ENCODE peak calls at places on chromosomes 7 and 10, in six cellular contexts. E is HCT116, R is AG09309, P is heart left ventricle, C is GM12865, T is fibroblast of mammary gland. L is an unnamed sample.

GRCh38 chr7:47950714-47951113 is 2.4 kb upstream of the PKD1L1 start:
- DNase-seq in E (no peak), T (no peak), P (peak; percentile 76), R (no peak), C (no peak), L (no peak)

GRCh38 chr10:71339796-71340589 is 20.9 kb downstream of the SLC29A3 start:
- DNase-seq in T (no peak), P (no peak), C (peak; percentile 9), E (peak; percentile 33), R (no peak), L (no peak)

GRCh38 chr10:51651063-51651462 is 48.3 kb downstream of the CSTF2T start:
- DNase-seq in C (no peak), E (no peak), R (no peak), T (peak; percentile 59), P (no peak), L (no peak)

GRCh38 chr7:64934478-64934877 is 31.4 kb downstream of the ZNF273 start:
- DNase-seq in P (no peak), R (no peak), T (no peak), C (no peak), E (no peak), L (no peak)

GRCh38 chr7:154860621-154861375 is 142.1 kb downstream of the PAXIP1 start:
- DNase-seq in P (no peak), E (no peak), R (no peak), C (no peak), T (no peak), L (no peak)

GRCh38 chr7:101563198-101563901 is 65.7 kb downstream of the MYL10 start:
- DNase-seq in P (no peak), T (no peak), C (no peak), E (no peak), R (no peak), L (no peak)

GRCh38 chr10:557792-558328 is 131.6 kb downstream of the DIP2C start:
- DNase-seq in E (peak; percentile 3), C (no peak), P (no peak), T (peak; percentile 48), R (no peak), L (no peak)

GRCh38 chr10:30114871-30115270 is 55.5 kb upstream of the JCAD start:
- DNase-seq in T (peak; percentile 24), P (no peak), C (no peak), R (no peak), E (no peak), L (no peak)

GRCh38 chr7:112531675-112532074 is 50.9 kb downstream of the LSMEM1 start:
- DNase-seq in E (no peak), C (no peak), R (no peak), P (no peak), T (no peak), L (no peak)

GRCh38 chr7:134931487-134931886 is 54.8 kb upstream of the AGBL3 start:
- DNase-seq in T (peak; percentile 46), C (no peak), R (no peak), P (peak; percentile 57), E (no peak), L (no peak)

GRCh38 chr10:77079902-77080301 is 557.7 kb downstream of the KCNMA1 start:
- DNase-seq in C (no peak), P (no peak), T (no peak), E (no peak), R (no peak), L (no peak)

GRCh38 chr7:15561840-15562239 is at the start of gene AGMO:
- DNase-seq in C (no peak), P (peak; percentile 79), T (peak; percentile 68), R (no peak), E (no peak), L (no peak)

GRCh38 chr10:76432274-76433012 is 1001.0 kb downstream of the LRMDA start:
- DNase-seq in T (peak; percentile 89), E (no peak), C (no peak), R (no peak), P (peak; percentile 63), L (no peak)

GRCh38 chr7:46603296-46603701 is 682.2 kb upstream of the IGFBP3 start:
- DNase-seq in R (no peak), T (peak; percentile 56), E (no peak), C (no peak), P (peak; percentile 40), L (no peak)

GRCh38 chr7:148987751-148988512 is 40.4 kb downstream of the PDIA4 start:
- DNase-seq in P (no peak), T (peak; percentile 30), C (no peak), R (no peak), E (no peak), L (no peak)

GRCh38 chr10:96636546-96636945 is 49.7 kb upstream of the TM9SF3 start:
- DNase-seq in C (no peak), R (no peak), E (no peak), P (no peak), T (no peak), L (no peak)

GRCh38 chr7:130432886-130433285 is 7.9 kb downstream of the CEP41 start:
- DNase-seq in T (peak; percentile 53), C (no peak), E (no peak), P (no peak), R (no peak), L (no peak)

GRCh38 chr10:43942096-43942885 is 293.6 kb upstream of the ZNF32 start:
- DNase-seq in C (no peak), T (no peak), E (no peak), P (no peak), R (no peak), L (peak; percentile 3)

GRCh38 chr10:24503627-24504320 is 219.9 kb downstream of the ARHGAP21 start:
- DNase-seq in T (peak; percentile 58), E (peak; percentile 48), C (peak; percentile 76), R (no peak), P (no peak), L (peak; percentile 54)

GRCh38 chr7:157415486-157415885 is 78.7 kb downstream of the DNAJB6 start:
- DNase-seq in R (no peak), P (no peak), E (no peak), T (no peak), C (no peak), L (no peak)

GRCh38 chr7:1696671-1697498 is 26.8 kb downstream of the ELFN1 start:
- DNase-seq in E (no peak), C (no peak), T (no peak), P (peak; percentile 18), R (no peak), L (peak; percentile 1)

GRCh38 chr7:55472928-55473725 is 99.2 kb downstream of the VOPP1 start:
- DNase-seq in E (no peak), P (no peak), C (no peak), R (no peak), T (no peak), L (no peak)

GRCh38 chr7:116258734-116259133 is 48.4 kb downstream of the TES start:
- DNase-seq in E (peak; percentile 48), C (peak; percentile 70), R (no peak), T (peak; percentile 77), P (no peak), L (peak; percentile 49)

GRCh38 chr7:24381919-24382505 is 98.0 kb downstream of the NPY start:
- DNase-seq in P (no peak), R (no peak), E (peak; percentile 10), T (peak; percentile 27), C (peak; percentile 62), L (no peak)
- TF ChIP-seq CTCF in P (no peak), R (peak; percentile 26), E (peak; percentile 67), T (peak; percentile 38), C (peak; percentile 60), L (peak; percentile 64)

DNA sequence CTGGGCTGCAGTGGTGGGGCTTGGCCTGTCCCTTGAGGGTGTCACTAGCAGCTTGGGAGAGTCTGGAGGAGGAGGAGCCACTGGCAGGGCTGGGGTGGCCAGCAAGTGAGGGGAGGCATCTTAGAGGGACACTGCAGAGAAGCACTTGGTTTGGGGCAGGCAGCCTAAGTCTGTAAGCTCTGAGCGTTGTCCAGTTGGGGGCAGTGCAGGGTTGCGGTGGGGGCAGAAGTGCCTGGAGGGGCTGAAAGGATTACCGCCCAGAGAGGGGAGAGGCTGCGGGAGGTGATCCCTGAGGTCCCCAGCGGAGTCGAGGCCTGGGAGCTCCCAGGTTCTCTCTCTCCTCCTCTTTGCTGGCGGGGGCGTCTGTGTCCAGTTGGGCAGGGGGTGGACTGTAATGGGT is 7.4 kb downstream of the ADCYAP1R1 start:
- DNase-seq in E (no peak), R (no peak), T (no peak), C (no peak), P (no peak), L (peak; percentile 65)
- TF ChIP-seq CTCF in E (peak; percentile 28), R (no peak), T (peak; percentile 5), C (no peak), P (no peak), L (no peak)

DNA sequence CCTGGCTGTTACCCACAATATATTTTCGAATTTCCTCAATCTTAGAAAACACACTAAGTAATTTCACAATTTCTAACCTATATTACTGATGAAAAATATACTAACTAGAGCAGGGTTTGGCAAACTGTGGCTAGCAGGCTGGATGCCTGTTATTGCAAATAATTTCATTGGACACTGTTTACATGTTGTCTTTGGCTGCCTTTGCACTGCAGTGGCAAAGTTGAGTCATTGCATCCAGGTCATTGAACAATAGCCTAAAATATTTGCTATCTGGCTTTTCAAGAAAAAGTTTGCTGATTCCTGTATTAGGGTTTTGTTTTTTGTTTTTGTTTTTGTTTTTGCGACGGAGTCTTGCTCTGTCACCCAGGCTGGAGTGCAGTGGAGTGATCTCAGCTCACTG is 47.2 kb downstream of the KIF11 start:
- DNase-seq in P (no peak), C (no peak), E (peak; percentile 8), R (peak; percentile 5), T (peak; percentile 71), L (no peak)
- TF ChIP-seq CTCF in P (no peak), C (no peak), E (no peak), R (no peak), T (no peak), L (no peak)

GRCh38 chr7:106365252-106366005 is 80.6 kb upstream of the NAMPT start:
- DNase-seq in P (no peak), R (no peak), T (peak; percentile 29), E (no peak), C (peak; percentile 68), L (no peak)

GRCh38 chr7:106367664-106368063 is 82.9 kb upstream of the NAMPT start:
- DNase-seq in P (no peak), T (no peak), E (no peak), R (no peak), C (no peak), L (no peak)

GRCh38 chr7:106369816-106370215 is 85.0 kb upstream of the NAMPT start:
- DNase-seq in P (no peak), C (no peak), E (no peak), R (no peak), T (peak; percentile 53), L (no peak)

GRCh38 chr7:106369349-106369748 is 84.6 kb upstream of the NAMPT start:
- DNase-seq in P (no peak), E (no peak), C (no peak), R (peak; percentile 56), T (peak; percentile 93), L (no peak)

GRCh38 chr7:106367018-106367420 is 82.2 kb upstream of the NAMPT start:
- DNase-seq in P (no peak), C (peak; percentile 36), T (peak; percentile 52), R (no peak), E (no peak), L (no peak)
- TF ChIP-seq CTCF in P (peak; percentile 37), C (peak; percentile 32), T (peak; percentile 50), R (peak; percentile 43), E (peak; percentile 40), L (no peak)